ENCODE peak calls at places on chromosome 15, in nine cellular contexts. C is stomach, D is gastrocnemius medialis, Y is K562, J is uterus, N is A549, W is HCT116, O is H1, E is ovary. L is an unnamed sample.
A peak's percentile ranks its signal among the peaks of the same experiment; 100 is the strongest.

GRCh38 chr15:78906310-78906608 is 33.6 kb downstream of the MORF4L1 start:
- DNase-seq in C (peak; percentile 69), D (no peak), Y (no peak), J (peak; percentile 67), N (peak; percentile 42), W (no peak), O (no peak), E (no peak), L (no peak)

GRCh38 chr15:88505721-88506120 is 38.2 kb downstream of the MRPS11 start:
- DNase-seq in C (no peak), D (no peak), Y (no peak), J (no peak), N (no peak), W (no peak), O (no peak), E (no peak), L (no peak)

GRCh38 chr15:87566236-87566635 is 690.3 kb downstream of the NTRK3 start:
- DNase-seq in C (no peak), D (no peak), Y (no peak), J (no peak), N (no peak), W (no peak), O (no peak), E (no peak), L (no peak)

GRCh38 chr15:80343610-80344009 is 60.6 kb upstream of the ARNT2 start:
- DNase-seq in C (peak; percentile 29), D (peak; percentile 71), Y (no peak), J (peak; percentile 22), N (no peak), W (no peak), O (no peak), E (peak; percentile 92), L (no peak)

GRCh38 chr15:63887630-63888029 is 53.9 kb upstream of the HERC1 start:
- DNase-seq in C (no peak), D (no peak), Y (no peak), J (no peak), N (no peak), W (no peak), O (no peak), E (no peak), L (no peak)

GRCh38 chr15:35071071-35071470 is 14.0 kb downstream of the NANOGP8 start:
- DNase-seq in C (no peak), D (no peak), Y (no peak), J (no peak), N (no peak), W (no peak), O (no peak), E (no peak), L (no peak)

GRCh38 chr15:90839187-90840071 is 29.0 kb upstream of the FURIN start:
- DNase-seq in C (peak; percentile 85), D (no peak), Y (no peak), J (no peak), N (no peak), W (no peak), O (peak; percentile 75), E (no peak), L (peak; percentile 66)

GRCh38 chr15:39585394-39585841 is 4.5 kb downstream of the THBS1 start:
- DNase-seq in C (no peak), D (no peak), Y (no peak), J (no peak), N (no peak), W (no peak), O (no peak), E (no peak), L (no peak)

GRCh38 chr15:63870043-63870394 is 36.3 kb upstream of the HERC1 start:
- DNase-seq in C (no peak), D (no peak), Y (no peak), J (no peak), N (no peak), W (no peak), O (no peak), E (no peak), L (no peak)

GRCh38 chr15:67033521-67033920 is 31.9 kb upstream of the SMAD3 start:
- DNase-seq in C (no peak), D (no peak), Y (no peak), J (no peak), N (no peak), W (no peak), O (peak; percentile 59), E (no peak), L (no peak)

GRCh38 chr15:37758412-37758811 is 176.0 kb upstream of the TMCO5A start:
- DNase-seq in C (peak; percentile 28), D (no peak), Y (no peak), J (no peak), N (no peak), W (no peak), O (no peak), E (no peak), L (no peak)

GRCh38 chr15:74406517-74406916 is 27.2 kb downstream of the SEMA7A start:
- DNase-seq in C (no peak), D (no peak), Y (no peak), J (no peak), N (no peak), W (no peak), O (no peak), E (no peak), L (no peak)

GRCh38 chr15:74406992-74407705 is 26.6 kb downstream of the SEMA7A start:
- DNase-seq in C (no peak), D (no peak), Y (peak; percentile 54), J (peak; percentile 75), N (peak; percentile 21), W (no peak), O (no peak), E (peak; percentile 73), L (no peak)

GRCh38 chr15:74408815-74409214 is 24.9 kb downstream of the SEMA7A start:
- DNase-seq in C (no peak), D (no peak), Y (no peak), J (no peak), N (no peak), W (no peak), O (no peak), E (no peak), L (no peak)

GRCh38 chr15:74409225-74409624 is 24.5 kb downstream of the SEMA7A start:
- DNase-seq in C (no peak), D (no peak), Y (no peak), J (no peak), N (no peak), W (no peak), O (no peak), E (no peak), L (no peak)

DNA sequence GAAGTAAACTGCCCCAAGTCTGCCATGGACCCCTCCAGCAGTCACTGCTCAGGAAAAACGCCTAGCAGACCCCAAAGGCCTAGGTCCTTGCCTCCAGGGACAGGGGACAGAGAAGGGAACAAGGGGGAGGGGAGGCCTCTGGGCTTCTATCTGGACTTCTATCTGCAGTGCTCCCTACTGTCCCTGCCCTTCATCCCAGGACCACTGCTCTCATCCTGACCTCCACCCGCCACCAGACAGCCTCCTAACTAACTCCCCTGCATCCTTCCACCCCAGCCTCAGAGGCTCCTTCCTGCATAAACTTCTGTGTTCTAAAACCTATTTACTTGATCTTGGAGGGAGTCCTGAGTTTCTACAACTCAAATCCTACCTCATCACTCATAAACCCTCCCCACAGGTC is 25.4 kb downstream of the SEMA7A start:
- DNase-seq in C (no peak), D (no peak), Y (no peak), J (no peak), N (no peak), W (no peak), O (no peak), E (no peak), L (no peak)
- TF ChIP-seq POLR2A in C (no peak), D (no peak), Y (no peak), J (no peak), N (no peak), W (no peak), O (no peak), E (no peak), L (no peak)

GRCh38 chr15:68431792-68432401 is at the start of gene ITGA11:
- DNase-seq in C (peak; percentile 56), D (no peak), Y (no peak), J (peak; percentile 87), N (peak; percentile 57), W (no peak), O (peak; percentile 87), E (peak; percentile 40), L (peak; percentile 55)
- TF ChIP-seq POLR2A in C (no peak), D (no peak), Y (no peak), J (peak; percentile 88), N (peak; percentile 48), W (no peak), O (no peak), E (no peak), L (no peak)

GRCh38 chr15:74540761-74541493 is at the start of gene ARID3B:
- DNase-seq in C (peak; percentile 98), D (peak; percentile 97), Y (peak; percentile 95), J (peak; percentile 98), N (peak; percentile 95), W (peak; percentile 95), O (peak; percentile 88), E (peak; percentile 96), L (peak; percentile 98)
- TF ChIP-seq POLR2A in C (no peak), D (peak; percentile 77), Y (peak; percentile 98), J (peak; percentile 34), N (peak; percentile 44), W (peak; percentile 23), O (peak; percentile 93), E (no peak), L (peak; percentile 45)

GRCh38 chr15:42158941-42159340 is 2.5 kb upstream of the PLA2G4F start:
- DNase-seq in C (peak; percentile 19), D (no peak), Y (no peak), J (no peak), N (no peak), W (no peak), O (no peak), E (no peak), L (no peak)

GRCh38 chr15:42157981-42158765 is 1.7 kb upstream of the PLA2G4F start:
- DNase-seq in C (peak; percentile 11), D (peak; percentile 51), Y (peak; percentile 71), J (peak; percentile 29), N (no peak), W (no peak), O (no peak), E (no peak), L (no peak)

GRCh38 chr15:42160110-42160509 is 3.7 kb upstream of the PLA2G4F start:
- DNase-seq in C (peak; percentile 18), D (no peak), Y (no peak), J (no peak), N (no peak), W (no peak), O (no peak), E (no peak), L (no peak)

GRCh38 chr15:42157381-42157780 is 945 bp upstream of the PLA2G4F start:
- DNase-seq in C (peak; percentile 22), D (no peak), Y (no peak), J (no peak), N (no peak), W (no peak), O (no peak), E (no peak), L (no peak)

DNA sequence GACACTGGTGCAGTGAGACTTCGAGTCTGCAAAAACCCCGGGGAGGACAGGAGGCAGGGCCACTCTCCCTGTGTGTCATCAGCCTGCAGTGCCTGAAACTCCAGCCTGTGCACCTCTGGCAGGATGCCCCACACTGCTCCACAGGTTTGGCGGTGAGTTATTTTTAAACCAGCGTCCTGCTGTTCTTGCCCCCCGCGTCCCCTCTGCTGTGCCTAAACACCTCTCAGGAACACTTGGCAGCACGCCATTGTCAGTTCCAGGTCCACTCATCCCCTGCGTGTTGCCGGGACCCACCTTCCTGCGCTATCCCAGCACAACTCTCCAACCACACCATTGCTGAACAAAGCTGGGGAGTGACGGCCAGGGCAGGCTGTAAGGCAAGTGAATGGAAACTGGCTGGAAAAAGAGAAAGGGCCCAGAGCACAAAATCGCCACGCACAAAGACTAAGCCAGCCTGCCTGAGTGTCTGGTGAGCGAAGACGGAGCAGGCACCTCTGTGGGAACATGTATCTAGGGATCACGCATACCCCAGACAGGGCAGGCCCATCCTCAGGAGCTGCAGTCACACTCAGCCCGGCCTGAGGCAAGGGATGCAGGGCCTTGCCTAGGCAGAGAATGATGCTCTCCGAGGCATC is 3.1 kb upstream of the PLA2G4F start:
- DNase-seq in C (peak; percentile 26), D (peak; percentile 60), Y (no peak), J (no peak), N (no peak), W (no peak), O (no peak), E (no peak), L (no peak)
- TF ChIP-seq POLR2A in C (no peak), D (no peak), Y (no peak), J (no peak), N (no peak), W (no peak), O (no peak), E (no peak), L (no peak)

L was measured in prostate gland.